ENCODE peak calls at places on chromosomes 12 and 14, in four cellular contexts. W is Karpas-422, T is HCT116, E is PC-3. B is an unnamed sample. For H3K9me2, the result is how much of the 10 kb centered on the place peaks cover.

GRCh38 chr12:96256672-96257361 is 62.6 kb downstream of the ELK3 start:
- DNase-seq in T (no peak), E (no peak), W (no peak), B (no peak)

GRCh38 chr12:92107094-92107493 is 38.6 kb downstream of the BTG1 start:
- DNase-seq in W (no peak), E (no peak), T (no peak), B (peak)

GRCh38 chr14:100407376-100408102 is 84.4 kb downstream of the SLC25A47 start:
- DNase-seq in E (no peak), T (no peak), W (no peak), B (no peak)

GRCh38 chr14:91258021-91258618 is 13.6 kb upstream of the GPR68 start:
- DNase-seq in W (no peak), E (no peak), T (no peak), B (no peak)

GRCh38 chr12:3752741-3753486 is at the start of gene CRACR2A:
- DNase-seq in W (peak), E (no peak), T (peak), B (peak)

GRCh38 chr14:59262717-59263469 is 74.4 kb downstream of the DAAM1 start:
- DNase-seq in W (no peak), E (peak), T (no peak), B (peak)

GRCh38 chr14:35229495-35230089 is 62.6 kb upstream of the PSMA6 start:
- DNase-seq in W (peak), T (no peak), E (peak), B (peak)

GRCh38 chr12:20628999-20629398 is 66.1 kb upstream of the SLCO1C1 start:
- DNase-seq in T (no peak), W (no peak), E (no peak), B (no peak)

GRCh38 chr14:91140672-91141071 is 26.8 kb downstream of the DGLUCY start:
- DNase-seq in T (peak), W (peak), E (peak), B (peak)

GRCh38 chr14:29316936-29317335 is 550.3 kb downstream of the FOXG1 start:
- DNase-seq in W (no peak), E (no peak), T (no peak), B (no peak)

GRCh38 chr14:98955741-98956070 is 316.3 kb downstream of the BCL11B start:
- DNase-seq in E (no peak), T (no peak), W (no peak), B (no peak)

GRCh38 chr14:65575389-65575788 is 162.9 kb downstream of the FUT8 start:
- DNase-seq in W (no peak), E (no peak), T (no peak), B (no peak)

GRCh38 chr14:55062517-55063351 is 11.3 kb downstream of the MAPK1IP1L start:
- DNase-seq in E (no peak), T (no peak), W (no peak), B (no peak)

GRCh38 chr14:78917462-78917861 is 747.3 kb downstream of the NRXN3 start:
- DNase-seq in T (no peak), W (no peak), E (no peak), B (peak)

GRCh38 chr14:102248121-102248520 is 56.8 kb downstream of the MOK start:
- DNase-seq in E (no peak), T (no peak), W (no peak), B (peak)

GRCh38 chr12:34347367-34347766 is 325.1 kb downstream of the ALG10 start:
- DNase-seq in E (peak), T (no peak), W (peak), B (peak)

GRCh38 chr12:47141459-47141858 is 61.7 kb upstream of the AMIGO2 start:
- DNase-seq in E (peak), W (no peak), T (no peak), B (peak)

GRCh38 chr12:61107118-61107517 is 1153.1 kb upstream of the USP15 start:
- DNase-seq in T (no peak), E (no peak), W (no peak), B (no peak)

GRCh38 chr14:103123128-103123633 is at the start of gene TNFAIP2:
- DNase-seq in T (no peak), W (no peak), E (no peak), B (peak)

GRCh38 chr12:132282950-132283771 is 46.2 kb downstream of the GALNT9 start:
- DNase-seq in W (no peak), E (peak), T (no peak), B (peak)

GRCh38 chr12:129351481-129351880 is 498.2 kb downstream of the GLT1D1 start:
- DNase-seq in T (no peak), E (no peak), W (no peak), B (no peak)

GRCh38 chr12:64946132-64946829 is 121.8 kb downstream of the TBC1D30 start:
- DNase-seq in T (no peak), E (no peak), W (no peak), B (no peak)

GRCh38 chr14:86597279-86597678 is 1067.3 kb downstream of the FLRT2 start:
- DNase-seq in T (no peak), W (no peak), E (no peak), B (no peak)
- H3K9me2 ChIP-seq in T (under half), W (under half), E (under half), B (under half)

DNA sequence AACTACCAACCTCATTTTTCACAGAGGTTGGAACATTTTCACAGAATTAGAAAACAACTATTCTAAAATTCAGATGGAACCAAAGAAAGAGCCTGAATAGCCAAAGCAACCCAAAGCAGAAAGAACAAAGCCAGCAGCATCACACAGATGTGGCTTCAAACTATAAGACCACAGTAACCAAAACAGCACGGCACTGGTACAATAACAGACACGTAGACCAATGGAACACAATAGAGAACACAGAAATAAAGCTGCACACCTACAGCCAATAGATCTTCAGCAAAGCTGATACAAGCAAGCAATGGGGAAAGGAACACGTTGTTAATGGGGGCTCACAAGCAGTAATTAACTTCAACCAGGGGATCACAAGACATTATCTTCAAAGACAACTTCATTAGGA is 87.8 kb upstream of the FERMT2 start:
- DNase-seq in E (no peak), T (no peak), W (no peak), B (no peak)
- H3K9me2 ChIP-seq in E (under half), T (under half), W (under half), B (under half)

DNA sequence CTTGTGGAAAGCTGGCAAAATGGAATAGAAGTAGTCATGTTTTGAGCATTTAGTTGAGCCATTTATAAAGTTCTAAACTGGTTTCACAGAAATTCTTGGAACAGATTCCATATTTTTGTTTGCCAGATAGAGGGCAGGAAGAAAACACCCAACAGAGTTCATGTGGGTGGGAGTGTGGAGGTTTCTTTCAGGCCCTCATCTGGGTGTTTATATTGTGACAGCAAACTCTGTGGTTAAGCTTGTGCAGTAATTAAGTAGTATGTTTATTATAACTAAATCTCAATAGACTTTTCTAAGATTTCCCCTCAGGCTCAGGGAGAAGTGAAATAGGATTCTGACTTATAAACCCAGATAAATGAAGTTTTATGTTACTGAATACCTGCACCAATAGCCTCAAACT is 57.4 kb downstream of the SPPL3 start:
- DNase-seq in W (no peak), T (no peak), E (peak), B (no peak)
- H3K9me2 ChIP-seq in W (under half), T (under half), E (under half), B (under half)

DNA sequence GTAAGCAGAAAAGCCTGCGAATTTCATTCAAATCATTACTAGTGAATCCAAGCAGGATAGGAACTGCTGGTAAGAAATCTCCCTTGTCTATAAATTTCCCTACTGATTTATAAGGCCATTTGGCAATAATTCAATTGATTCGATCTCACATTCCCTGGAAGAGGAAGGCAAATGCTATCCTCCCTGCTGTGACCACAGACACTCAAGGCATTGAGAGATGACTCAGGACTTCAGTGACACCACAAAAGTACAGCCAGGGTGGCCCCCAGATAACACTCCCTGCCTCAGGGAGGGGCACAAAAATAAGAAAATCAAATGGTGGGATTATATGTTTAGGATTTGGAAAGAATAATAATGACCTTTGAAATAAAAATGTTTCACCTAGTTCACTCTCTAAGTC is 162.7 kb downstream of the GRIP1 start:
- DNase-seq in W (peak), T (no peak), E (no peak), B (peak)
- H3K9me2 ChIP-seq in W (under half), T (under half), E (under half), B (under half)

GRCh38 chr12:88945041-88945732 is 364.9 kb upstream of the KITLG start:
- DNase-seq in T (no peak), W (no peak), E (no peak), B (no peak)
- H3K9me2 ChIP-seq in T (under half), W (under half), E (under half), B (under half)

GRCh38 chr12:110171186-110171538 is 47.0 kb downstream of the IFT81 start:
- DNase-seq in E (no peak), W (no peak), T (no peak), B (no peak)
- H3K9me2 ChIP-seq in E (under half), W (under half), T (under half), B (under half)

GRCh38 chr14:104420990-104421389 is 158.6 kb upstream of the C14orf180 start:
- DNase-seq in T (no peak), E (no peak), W (no peak), B (no peak)

GRCh38 chr14:104421401-104421821 is 158.2 kb upstream of the C14orf180 start:
- DNase-seq in E (no peak), T (no peak), W (no peak), B (no peak)

GRCh38 chr14:104423224-104423681 is 156.3 kb upstream of the C14orf180 start:
- DNase-seq in W (no peak), E (no peak), T (no peak), B (no peak)

GRCh38 chr14:104422301-104423223 is 157.0 kb upstream of the C14orf180 start:
- DNase-seq in W (no peak), E (no peak), T (no peak), B (no peak)

GRCh38 chr14:104421892-104422291 is 157.7 kb upstream of the C14orf180 start:
- DNase-seq in E (no peak), W (no peak), T (no peak), B (no peak)
- H3K9me2 ChIP-seq in E (under half), W (under half), T (under half), B (under half)

GRCh38 chr12:53752651-53753050 is 872 bp upstream of the CISTR start:
- DNase-seq in W (no peak), E (no peak), T (no peak), B (no peak)

GRCh38 chr12:53749986-53750811 is 1.6 kb downstream of the CISTR start:
- DNase-seq in T (no peak), E (no peak), W (peak), B (no peak)

GRCh38 chr12:53750812-53751335 is 905 bp downstream of the CISTR start:
- DNase-seq in T (no peak), E (no peak), W (peak), B (peak)

GRCh38 chr12:53751336-53752191 is at the start of gene CISTR:
- DNase-seq in E (no peak), W (peak), T (no peak), B (peak)

GRCh38 chr12:53752192-53752601 is 418 bp upstream of the CISTR start:
- DNase-seq in E (no peak), T (no peak), W (no peak), B (no peak)
- H3K9me2 ChIP-seq in E (under half), T (under half), W (under half), B (under half)

GRCh38 chr12:115163710-115164109 is 479.7 kb upstream of the TBX3 start:
- DNase-seq in W (no peak), E (no peak), T (no peak), B (no peak)
- H3K9me2 ChIP-seq in W (under half), E (under half), T (under half), B (under half)